ENCODE peak calls at places on chromosome 4, in five cellular contexts. R is endothelial cell of umbilical vein, Q is MM.1S, Z is DND-41, J is IMR-90. E is an unnamed sample. For H3K27me3, the result is how much of the 10 kb centered on the place peaks cover.

GRCh38 chr4:180557348-180557747 is 1685.9 kb upstream of the TENM3 start:
- DNase-seq in R (no peak), Q (peak), Z (no peak), J (no peak), E (no peak)

GRCh38 chr4:149911995-149912394 is 96.4 kb upstream of the IQCM start:
- DNase-seq in R (peak), Z (no peak), Q (no peak), J (no peak), E (peak)

GRCh38 chr4:88211473-88212252 is 53.2 kb upstream of the ABCG2 start:
- DNase-seq in Z (peak), Q (peak), J (peak), R (peak), E (peak)

GRCh38 chr4:177228599-177228998 is 81.1 kb upstream of the NEIL3 start:
- DNase-seq in R (no peak), J (no peak), Z (peak), Q (no peak), E (no peak)

GRCh38 chr4:170374770-170375169 is 285.0 kb upstream of the AADAT start:
- DNase-seq in R (no peak), J (no peak), Z (peak), Q (peak), E (no peak)

GRCh38 chr4:8920289-8920965 is 48.8 kb upstream of the HMX1 start:
- DNase-seq in Z (no peak), Q (no peak), J (no peak), R (no peak), E (no peak)

GRCh38 chr4:118345813-118346212 is 7.0 kb downstream of the PRSS12 start:
- DNase-seq in Q (no peak), Z (no peak), R (peak), J (peak), E (peak)

GRCh38 chr4:173707658-173708415 is 177.8 kb upstream of the HAND2 start:
- DNase-seq in J (no peak), Z (no peak), Q (no peak), R (no peak), E (peak)

GRCh38 chr4:21769404-21770147 is 179.0 kb downstream of the KCNIP4 start:
- DNase-seq in Q (no peak), J (peak), Z (no peak), R (peak), E (peak)

GRCh38 chr4:90234916-90235547 is 107.8 kb downstream of the CCSER1 start:
- DNase-seq in J (no peak), R (peak), Q (no peak), Z (no peak), E (no peak)

GRCh38 chr4:157837071-157837470 is 335.8 kb downstream of the GASK1B start:
- DNase-seq in Q (no peak), Z (no peak), R (no peak), J (no peak), E (peak)

GRCh38 chr4:23039813-23040212 is 347.1 kb downstream of the GBA3 start:
- DNase-seq in R (no peak), Q (no peak), J (no peak), Z (no peak), E (no peak)

GRCh38 chr4:114263233-114263632 is 283.8 kb upstream of the ARSJ start:
- DNase-seq in R (peak), J (peak), Z (no peak), Q (no peak), E (peak)

GRCh38 chr4:111064342-111064993 is 441.6 kb upstream of the PITX2 start:
- DNase-seq in Q (peak), Z (peak), J (peak), R (no peak), E (peak)

GRCh38 chr4:57131849-57132745 is 21.9 kb upstream of the IGFBP7 start:
- DNase-seq in Z (no peak), Q (no peak), R (peak), J (peak), E (peak)

GRCh38 chr4:175054980-175055379 is 136.8 kb downstream of the ADAM29 start:
- DNase-seq in Q (no peak), Z (no peak), R (no peak), J (no peak), E (no peak)

GRCh38 chr4:157220026-157220881 is at the start of gene GRIA2:
- DNase-seq in Z (no peak), R (peak), J (peak), Q (no peak), E (peak)

GRCh38 chr4:123821861-123822260 is 425.3 kb downstream of the SPRY1 start:
- DNase-seq in J (peak), R (peak), Q (no peak), Z (no peak), E (peak)

GRCh38 chr4:87360338-87360935 is 30.6 kb downstream of the HSD17B11 start:
- DNase-seq in Q (no peak), R (no peak), Z (no peak), J (no peak), E (no peak)

GRCh38 chr4:71593306-71593705 is 190.6 kb downstream of the GC start:
- DNase-seq in Z (no peak), R (no peak), J (no peak), Q (no peak), E (no peak)
- H3K9ac ChIP-seq in Z (no peak), R (no peak), J (no peak), Q (no peak), E (no peak)

DNA sequence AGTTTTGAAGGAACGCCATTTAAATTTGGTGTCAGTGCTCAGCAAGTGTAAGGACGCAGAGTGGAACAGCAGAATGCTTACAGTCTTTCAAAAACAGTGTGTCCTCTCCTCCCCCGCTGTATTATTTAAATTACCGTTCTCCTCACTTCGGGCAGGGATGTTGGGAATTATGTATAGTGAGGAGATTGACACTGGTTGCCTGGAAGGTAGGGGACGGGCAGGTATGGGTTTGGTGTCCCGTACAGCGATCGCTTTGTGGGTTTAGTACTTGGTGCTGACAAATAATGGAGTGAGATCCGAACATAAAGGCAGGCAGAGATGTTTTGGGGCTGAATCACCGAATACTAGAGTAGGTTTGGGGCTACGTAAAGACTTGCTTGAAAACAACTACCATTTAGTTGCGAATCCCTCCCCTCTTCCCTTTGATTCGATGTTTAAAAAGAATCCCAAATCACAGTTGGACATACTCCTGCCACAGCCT is 2.1 kb upstream of the NKX3-2 start:
- DNase-seq in R (no peak), Q (no peak), Z (no peak), J (no peak), E (no peak)
- H3K27me3 ChIP-seq in R (half or more), Q (under half), Z (under half), J (half or more), E (half or more)

GRCh38 chr4:169120624-169121023 is 110.6 kb upstream of the CBR4 start:
- DNase-seq in J (no peak), Z (no peak), Q (no peak), R (no peak), E (no peak)

GRCh38 chr4:169116270-169116901 is 106.3 kb upstream of the CBR4 start:
- DNase-seq in Z (no peak), J (peak), Q (no peak), R (no peak), E (no peak)

GRCh38 chr4:169115897-169116254 is 105.8 kb upstream of the CBR4 start:
- DNase-seq in Z (no peak), R (peak), J (peak), Q (no peak), E (peak)

GRCh38 chr4:169115144-169115896 is 105.3 kb upstream of the CBR4 start:
- DNase-seq in Z (no peak), J (no peak), Q (no peak), R (no peak), E (no peak)

GRCh38 chr4:169117591-169118081 is 107.6 kb upstream of the CBR4 start:
- DNase-seq in Z (no peak), J (peak), R (no peak), Q (no peak), E (peak)
- H3K4me3 ChIP-seq in Z (no peak), J (no peak), R (no peak), Q (no peak), E (no peak)

GRCh38 chr4:112649055-112649408 is 12.1 kb downstream of the LARP7 start:
- DNase-seq in R (no peak), J (no peak), Q (no peak), Z (no peak), E (peak)
- H3K9ac ChIP-seq in R (no peak), J (no peak), Q (no peak), Z (no peak), E (no peak)

GRCh38 chr4:188727746-188728145 is 588.5 kb downstream of the TRIML1 start:
- DNase-seq in Q (no peak), R (no peak), Z (no peak), J (peak), E (peak)
- H3K27me3 ChIP-seq in Q (under half), R (under half), Z (under half), J (under half), E (under half)

GRCh38 chr4:97496298-97496873 is 646.9 kb downstream of the STPG2 start:
- DNase-seq in R (peak), Z (no peak), J (no peak), Q (no peak), E (no peak)
- H3K4me3 ChIP-seq in R (no peak), Z (no peak), J (no peak), Q (no peak), E (no peak)

DNA sequence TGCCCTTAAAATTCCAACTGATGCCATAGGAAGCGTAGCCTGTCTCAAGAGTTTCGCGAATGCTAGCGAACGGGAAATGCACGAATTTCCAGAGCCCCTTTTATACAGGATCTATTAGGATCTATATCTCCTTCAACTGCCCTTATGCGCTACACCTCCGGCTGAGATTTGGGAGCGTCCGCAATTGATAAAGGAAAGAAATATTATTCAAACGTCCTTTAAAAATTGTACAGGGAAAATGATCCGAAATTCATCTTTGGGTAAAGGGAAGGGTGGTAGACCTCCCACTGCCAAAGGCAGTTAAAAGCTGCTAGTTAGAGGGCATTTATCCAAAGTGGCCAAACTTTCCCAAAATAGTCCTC is 609 bp downstream of the NR3C2 start:
- DNase-seq in J (no peak), Q (no peak), Z (no peak), R (no peak), E (peak)
- H3K9ac ChIP-seq in J (no peak), Q (peak), Z (peak), R (peak), E (peak)

DNA sequence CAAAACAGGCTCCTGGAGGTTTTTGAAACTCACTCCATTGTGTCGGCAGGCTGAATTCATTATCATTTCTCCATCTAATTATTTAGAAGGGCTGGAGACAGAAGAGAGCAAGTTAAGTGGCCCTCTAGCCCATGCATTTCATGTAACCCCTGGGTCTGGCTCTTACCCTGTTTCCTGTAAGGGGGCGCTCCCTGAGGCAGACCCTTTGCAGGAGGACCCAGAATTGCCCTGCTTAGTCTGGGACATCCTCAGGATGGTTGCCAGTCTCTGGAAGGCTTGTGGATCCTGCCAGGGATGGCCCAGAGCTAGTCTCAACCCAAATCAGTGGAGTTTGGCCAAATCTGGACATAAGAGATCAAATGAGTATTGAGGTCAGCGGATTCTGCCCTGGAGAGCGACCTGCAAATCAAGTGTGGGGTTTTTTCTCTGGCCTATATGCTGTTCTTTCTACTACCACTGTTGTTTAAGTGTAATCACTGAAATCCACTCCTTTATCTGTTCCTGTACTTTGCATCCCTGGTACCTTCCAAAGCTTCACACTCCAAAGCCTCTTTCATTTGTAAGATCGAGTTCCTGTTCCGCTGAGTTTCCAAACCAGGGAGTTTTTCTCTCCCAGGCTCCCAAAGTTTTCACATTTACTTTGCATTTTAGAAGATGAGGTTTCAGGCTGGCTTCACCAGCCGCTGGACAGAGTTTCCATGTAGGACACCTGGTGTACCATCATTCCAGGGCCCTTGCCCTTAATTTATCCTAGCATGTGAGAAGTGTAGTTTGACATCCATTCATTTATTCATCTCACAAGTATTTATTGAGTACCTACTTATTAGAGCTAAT is 6.3 kb downstream of the KLF3 start:
- DNase-seq in Q (no peak), Z (no peak), R (peak), J (no peak), E (no peak)
- H3K27me3 ChIP-seq in Q (under half), Z (under half), R (under half), J (under half), E (under half)

GRCh38 chr4:83282049-83282535 is 2.5 kb downstream of the COQ2 start:
- DNase-seq in Z (peak), R (peak), J (peak), Q (peak), E (peak)
- H3K4me3 ChIP-seq in Z (no peak), R (no peak), J (no peak), Q (no peak), E (no peak)

DNA sequence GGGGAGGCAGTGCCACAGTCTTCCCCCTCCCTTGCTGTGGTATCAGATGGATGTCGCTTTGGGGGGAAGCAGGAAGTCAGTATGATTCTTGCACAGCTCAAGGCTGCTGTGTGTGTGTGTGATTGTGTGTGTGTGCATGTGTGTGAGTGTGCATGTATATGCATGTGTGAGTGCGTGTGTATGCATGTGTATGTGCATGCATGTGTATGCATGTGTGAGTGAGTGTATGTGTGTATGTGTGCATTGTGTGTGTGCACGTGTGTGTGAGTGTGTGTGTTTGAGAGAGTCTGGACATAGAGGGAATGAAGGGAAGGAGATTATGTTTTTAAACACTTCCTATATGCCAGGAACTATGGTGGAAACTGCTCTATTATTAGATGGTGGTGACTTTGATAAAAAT is 328.7 kb upstream of the CLNK start:
- DNase-seq in R (no peak), Z (no peak), Q (no peak), J (no peak), E (no peak)
- H3K9ac ChIP-seq in R (no peak), Z (no peak), Q (no peak), J (no peak), E (no peak)